ENCODE peak calls at places on chromosomes 5 and 9, in six cellular contexts. O, W, E, V, R and B are unnamed samples.

GRCh38 chr9:79572891-79573696 is 1.3 kb downstream of the TLE4 start:
- DNase-seq in O (no peak), W (peak), E (peak), V (no peak), R (no peak), B (no peak)

GRCh38 chr5:10374032-10374431 is 20.5 kb downstream of the MARCHF6 start:
- DNase-seq in O (no peak), W (no peak), E (no peak), V (no peak), R (no peak), B (no peak)

GRCh38 chr5:132102101-132102701 is 28.6 kb downstream of the CSF2 start:
- DNase-seq in O (no peak), W (no peak), E (no peak), V (no peak), R (no peak), B (no peak)

GRCh38 chr9:81028504-81028903 is 660.8 kb downstream of the TLE1 start:
- DNase-seq in O (peak), W (no peak), E (no peak), V (no peak), R (peak), B (no peak)

GRCh38 chr9:117343416-117343815 is 71.4 kb downstream of the ASTN2 start:
- DNase-seq in O (no peak), W (no peak), E (no peak), V (no peak), R (peak), B (no peak)

GRCh38 chr9:82247318-82247717 is 258.7 kb downstream of the SPATA31D1 start:
- DNase-seq in O (no peak), W (no peak), E (peak), V (no peak), R (no peak), B (no peak)

GRCh38 chr9:1938675-1939170 is 76.4 kb upstream of the SMARCA2 start:
- DNase-seq in O (no peak), W (no peak), E (no peak), V (peak), R (no peak), B (no peak)

GRCh38 chr5:159616967-159617366 is 286.7 kb upstream of the IL12B start:
- DNase-seq in O (peak), W (no peak), E (no peak), V (no peak), R (peak), B (peak)

GRCh38 chr9:89719202-89719601 is 114.4 kb downstream of the GADD45G start:
- DNase-seq in O (no peak), W (no peak), E (no peak), V (no peak), R (no peak), B (no peak)

GRCh38 chr5:11143456-11144267 is 382.6 kb upstream of the DAP start:
- DNase-seq in O (no peak), W (no peak), E (no peak), V (peak), R (no peak), B (no peak)

GRCh38 chr5:43020294-43020711 is 19.8 kb downstream of the ANXA2R start:
- DNase-seq in O (no peak), W (peak), E (peak), V (no peak), R (no peak), B (no peak)

GRCh38 chr9:116639251-116639741 is 47.8 kb upstream of the TRIM32 start:
- DNase-seq in O (no peak), W (no peak), E (no peak), V (no peak), R (peak), B (no peak)

GRCh38 chr9:109861499-109861898 is 81.5 kb downstream of the PALM2AKAP2 start:
- DNase-seq in O (peak), W (no peak), E (no peak), V (no peak), R (no peak), B (peak)

GRCh38 chr5:123482258-123482657 is 29.7 kb upstream of the CSNK1G3 start:
- DNase-seq in O (no peak), W (no peak), E (no peak), V (no peak), R (peak), B (no peak)

GRCh38 chr9:72863456-72864094 is 89.3 kb downstream of the ALDH1A1 start:
- DNase-seq in O (no peak), W (no peak), E (no peak), V (no peak), R (no peak), B (no peak)

GRCh38 chr5:51433052-51433710 is 49.9 kb downstream of the ISL1 start:
- DNase-seq in O (no peak), W (no peak), E (no peak), V (no peak), R (no peak), B (no peak)

GRCh38 chr5:129163979-129164378 is 69.4 kb downstream of the ISOC1 start:
- DNase-seq in O (no peak), W (no peak), E (no peak), V (no peak), R (no peak), B (no peak)

GRCh38 chr9:80259079-80259478 is 687.3 kb downstream of the TLE4 start:
- DNase-seq in O (no peak), W (no peak), E (no peak), V (no peak), R (no peak), B (no peak)

GRCh38 chr9:116260531-116260930 is 106.9 kb downstream of the PAPPA start:
- DNase-seq in O (no peak), W (no peak), E (no peak), V (no peak), R (no peak), B (no peak)

GRCh38 chr5:149414405-149415244 is 35.5 kb upstream of the IL17B start:
- DNase-seq in O (no peak), W (no peak), E (no peak), V (no peak), R (peak), B (no peak)

GRCh38 chr5:57598756-57599155 is 116.1 kb upstream of the ACTBL2 start:
- DNase-seq in O (peak), W (no peak), E (no peak), V (no peak), R (peak), B (no peak)

GRCh38 chr5:21680196-21680595 is 1172.9 kb downstream of the CDH12 start:
- DNase-seq in O (no peak), W (no peak), E (no peak), V (no peak), R (peak), B (no peak)

GRCh38 chr9:7154650-7155049 is 396.9 kb downstream of the KDM4C start:
- DNase-seq in O (no peak), W (no peak), E (no peak), V (no peak), R (no peak), B (no peak)

GRCh38 chr5:44808435-44809214 is at the start of gene MRPS30:
- DNase-seq in O (peak), W (peak), E (peak), V (peak), R (peak), B (peak)
- TF ChIP-seq CTCF in O (peak), W (peak), E (peak), V (peak), R (peak), B (peak)

GRCh38 chr9:131872006-131872405 is 132.1 kb upstream of the RAPGEF1 start:
- DNase-seq in O (no peak), W (peak), E (peak), V (no peak), R (no peak), B (no peak)
- TF ChIP-seq CTCF in O (peak), W (peak), E (peak), V (peak), R (peak), B (peak)

GRCh38 chr5:151037561-151038291 is 17.3 kb downstream of the GPX3 start:
- DNase-seq in O (no peak), W (no peak), E (no peak), V (no peak), R (peak), B (peak)
- TF ChIP-seq CTCF in O (no peak), W (no peak), E (no peak), V (no peak), R (no peak), B (no peak)

GRCh38 chr5:114101153-114101552 is 260.7 kb upstream of the KCNN2 start:
- DNase-seq in O (peak), W (peak), E (no peak), V (no peak), R (peak), B (peak)

GRCh38 chr5:114099161-114099560 is 262.7 kb upstream of the KCNN2 start:
- DNase-seq in O (no peak), W (no peak), E (no peak), V (no peak), R (no peak), B (no peak)

GRCh38 chr5:114097570-114097969 is 264.3 kb upstream of the KCNN2 start:
- DNase-seq in O (no peak), W (peak), E (no peak), V (no peak), R (peak), B (no peak)
- TF ChIP-seq CTCF in O (no peak), W (peak), E (peak), V (no peak), R (no peak), B (no peak)

GRCh38 chr9:133979921-133980863 is 11.9 kb downstream of the VAV2 start:
- DNase-seq in O (no peak), W (no peak), E (no peak), V (no peak), R (no peak), B (no peak)
- TF ChIP-seq CTCF in O (no peak), W (no peak), E (no peak), V (no peak), R (no peak), B (no peak)

DNA sequence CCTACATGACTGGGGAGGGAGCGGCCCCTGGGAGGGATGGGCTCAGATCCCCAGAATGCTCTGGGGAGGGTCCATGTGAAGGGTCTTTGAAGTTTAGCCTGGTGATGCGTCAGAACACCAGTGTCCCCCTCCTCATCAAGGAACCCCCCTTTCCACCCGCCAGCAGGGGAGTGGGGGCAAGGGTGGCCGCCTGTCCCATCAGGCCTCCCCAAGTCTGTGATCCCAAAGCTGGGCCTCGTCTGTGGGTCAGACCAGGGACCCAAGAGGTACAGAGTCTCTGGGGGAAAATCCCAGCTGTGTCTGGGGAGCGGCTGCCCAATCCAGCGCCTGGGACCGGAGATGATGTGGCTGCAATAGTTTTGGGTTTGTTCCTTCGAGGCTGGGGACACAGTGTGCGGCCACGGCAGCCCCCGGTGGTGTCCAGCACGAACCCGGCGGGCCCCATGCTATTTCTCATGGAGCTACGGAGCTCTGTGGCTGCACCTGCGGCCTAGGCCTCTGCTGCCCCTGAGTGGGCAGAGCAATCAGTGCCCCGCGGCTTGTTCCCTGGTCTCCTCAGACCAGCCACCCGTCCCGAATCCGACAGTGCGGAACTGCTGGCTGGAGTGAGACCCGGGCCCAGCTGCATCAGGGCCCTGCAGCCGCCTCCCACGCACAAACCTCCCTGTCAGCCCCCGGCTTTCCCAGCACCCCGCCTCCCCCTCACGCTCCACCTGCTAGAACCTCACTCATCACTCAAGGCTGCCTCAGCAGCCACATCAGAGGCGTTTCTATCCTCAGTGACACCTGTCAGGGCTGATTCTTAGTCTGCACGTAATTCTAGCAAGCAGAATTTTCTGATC is 29.2 kb downstream of the SARDH start:
- DNase-seq in O (no peak), W (no peak), E (no peak), V (no peak), R (no peak), B (no peak)
- TF ChIP-seq CTCF in O (no peak), W (no peak), E (no peak), V (no peak), R (no peak), B (no peak)

GRCh38 chr5:2848634-2849033 is 97.2 kb upstream of the IRX2 start:
- DNase-seq in O (no peak), W (peak), E (no peak), V (no peak), R (no peak), B (no peak)
- TF ChIP-seq CTCF in O (no peak), W (peak), E (peak), V (no peak), R (no peak), B (no peak)

DNA sequence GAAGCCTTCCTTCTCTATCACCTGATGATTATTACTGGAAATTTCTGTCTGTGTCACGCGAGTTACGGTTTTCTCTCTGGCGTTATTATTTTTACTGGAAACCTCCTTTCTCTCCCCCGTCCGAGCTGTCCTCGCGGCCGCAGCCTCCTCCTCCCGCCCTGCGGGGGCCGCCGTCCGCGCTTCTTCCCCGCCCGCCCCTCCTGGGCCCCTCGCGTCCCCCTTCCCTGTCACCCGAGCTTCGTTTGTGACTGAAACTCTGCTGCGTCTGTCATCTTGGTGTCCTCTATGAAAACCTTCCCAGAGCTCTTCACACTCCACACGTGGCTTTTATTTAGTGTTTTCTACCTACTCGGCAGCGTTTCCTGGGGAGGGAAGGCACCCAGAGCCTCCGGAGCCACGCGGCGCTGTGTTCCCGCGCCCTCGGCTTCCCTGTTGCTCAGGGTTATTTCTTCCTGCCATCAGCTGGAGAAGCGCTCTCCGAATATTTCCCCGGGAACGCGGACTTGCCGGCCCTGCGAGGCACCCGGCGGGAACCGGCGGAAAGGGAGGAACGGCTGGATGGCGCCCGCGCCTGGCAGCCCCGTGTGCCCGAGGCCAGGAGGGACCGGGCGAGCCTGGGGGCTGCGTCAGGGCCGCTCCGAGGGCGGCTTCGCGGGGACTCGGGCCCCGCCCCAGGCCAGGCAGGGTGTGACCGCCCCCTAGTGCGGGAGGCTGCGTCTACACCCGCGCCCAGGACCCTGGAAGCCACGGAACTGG is 33.9 kb downstream of the TRIP13 start:
- DNase-seq in O (no peak), W (peak), E (peak), V (no peak), R (peak), B (no peak)
- TF ChIP-seq CTCF in O (peak), W (peak), E (peak), V (no peak), R (peak), B (peak)

DNA sequence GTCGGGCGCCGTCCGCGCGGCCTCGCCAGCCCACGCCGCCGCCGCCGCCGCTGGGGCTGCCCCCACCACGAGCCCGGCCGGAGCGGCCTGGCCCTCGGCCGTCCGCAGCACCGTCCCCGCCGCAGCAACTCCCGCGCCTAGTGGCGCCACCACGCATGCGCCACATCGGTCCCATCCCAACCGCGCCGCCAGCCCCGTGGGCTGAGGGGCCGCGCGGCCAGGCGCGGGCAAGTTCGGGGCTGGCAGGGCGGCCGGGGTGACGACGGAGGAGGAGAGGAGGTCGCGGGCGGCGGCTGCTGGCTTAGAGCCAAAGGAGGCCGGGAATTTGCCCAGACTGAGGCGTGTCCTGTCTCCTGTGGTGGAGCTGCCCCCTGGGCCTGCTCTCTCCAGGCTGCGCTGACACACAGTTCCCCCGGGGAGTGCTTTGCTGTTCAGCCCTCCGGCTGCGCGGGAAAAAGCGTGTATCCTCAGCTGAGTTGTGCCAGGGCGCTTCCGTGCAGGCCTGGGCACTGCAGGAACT is at the start of gene TUSC1:
- DNase-seq in O (peak), W (peak), E (peak), V (no peak), R (peak), B (no peak)
- TF ChIP-seq CTCF in O (no peak), W (no peak), E (no peak), V (no peak), R (no peak), B (no peak)

DNA sequence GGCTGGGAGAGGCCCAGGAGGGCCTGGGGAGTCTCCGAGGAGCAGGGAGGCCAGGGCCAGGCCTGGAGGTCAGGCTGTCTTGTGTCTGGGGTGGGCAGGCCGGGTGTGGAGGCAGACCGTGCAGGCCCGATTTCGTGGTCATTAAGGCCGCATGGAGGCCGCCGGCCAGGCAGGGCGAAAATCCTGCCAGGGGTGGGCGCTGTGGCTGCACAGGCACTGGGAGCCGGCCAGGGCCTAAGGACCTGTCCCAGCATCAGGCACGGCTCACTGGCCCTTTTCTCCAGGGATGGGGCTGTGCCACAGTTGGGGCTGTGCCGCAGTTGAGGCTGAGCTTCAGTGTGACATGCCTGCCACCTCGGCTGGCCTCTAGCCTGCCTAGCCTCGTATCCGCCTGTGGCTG is 35.9 kb downstream of the ASS1 start:
- DNase-seq in O (no peak), W (peak), E (peak), V (no peak), R (no peak), B (no peak)
- TF ChIP-seq CTCF in O (no peak), W (peak), E (peak), V (no peak), R (peak), B (no peak)